ENCODE peak calls at places on chromosomes 5 and 9, in five cellular contexts. V is A549, T is uterus, B is testis, A is suprapubic skin. C is an unnamed sample.

GRCh38 chr9:116674210-116674980 is 12.7 kb upstream of the TRIM32 start:
- DNase-seq in T (no peak), A (no peak), B (no peak), V (no peak), C (no peak)

GRCh38 chr5:60026174-60026573 is 132.6 kb upstream of the PDE4D start:
- DNase-seq in T (no peak), B (no peak), A (no peak), V (peak; percentile 1), C (no peak)

GRCh38 chr9:133421615-133422542 is at the start of gene ADAMTS13:
- DNase-seq in V (peak; percentile 58), B (no peak), A (no peak), T (no peak), C (no peak)

GRCh38 chr9:22142681-22143080 is 133.6 kb upstream of the CDKN2B start:
- DNase-seq in B (no peak), V (no peak), T (no peak), A (no peak), C (no peak)

GRCh38 chr9:110655723-110656641 is 12.6 kb upstream of the MUSK start:
- DNase-seq in V (no peak), T (peak; percentile 79), A (peak; percentile 81), B (peak; percentile 32), C (no peak)

GRCh38 chr9:18485691-18486090 is 11.7 kb downstream of the ADAMTSL1 start:
- DNase-seq in B (no peak), V (no peak), T (no peak), A (no peak), C (no peak)

GRCh38 chr9:133276001-133276884 is 1.2 kb upstream of the ABO start:
- DNase-seq in V (no peak), T (no peak), A (no peak), B (peak; percentile 44), C (no peak)

GRCh38 chr5:80668016-80668969 is 13.5 kb upstream of the DHFR start:
- DNase-seq in A (no peak), T (no peak), V (no peak), B (no peak), C (no peak)

GRCh38 chr5:4330327-4330726 is 734.7 kb downstream of the IRX1 start:
- DNase-seq in A (no peak), V (no peak), T (no peak), B (no peak), C (no peak)

GRCh38 chr5:147508711-147509040 is 1.2 kb downstream of the DPYSL3 start:
- DNase-seq in T (no peak), V (no peak), B (no peak), A (no peak), C (no peak)

GRCh38 chr5:179822444-179822990 is 1.8 kb downstream of the SQSTM1 start:
- DNase-seq in B (no peak), A (no peak), T (no peak), V (no peak), C (no peak)

GRCh38 chr5:179820127-179820482 is 600 bp upstream of the SQSTM1 start:
- DNase-seq in B (no peak), A (no peak), T (no peak), V (no peak), C (no peak)

GRCh38 chr5:179822059-179822432 is 1.3 kb downstream of the SQSTM1 start:
- DNase-seq in B (no peak), V (no peak), A (no peak), T (no peak), C (no peak)

GRCh38 chr5:179820483-179821297 is at the start of gene SQSTM1:
- DNase-seq in V (no peak), B (peak; percentile 83), A (peak; percentile 87), T (peak; percentile 81), C (peak; percentile 88)

GRCh38 chr5:179821298-179822058 is 773 bp downstream of the SQSTM1 start:
- DNase-seq in B (peak; percentile 97), V (peak; percentile 95), T (peak; percentile 97), A (peak; percentile 98), C (peak; percentile 99)
- TF ChIP-seq POLR2A in B (peak; percentile 53), V (peak; percentile 75), T (peak; percentile 93), A (no peak), C (peak; percentile 89)

GRCh38 chr5:1008451-1009358 is at the start of gene NKD2:
- DNase-seq in B (peak; percentile 31), A (peak; percentile 71), T (peak; percentile 14), V (peak; percentile 75), C (peak; percentile 38)
- TF ChIP-seq CTCF in B (peak; percentile 54), A (peak; percentile 74), T (no peak), V (peak; percentile 85), C (peak; percentile 61)

GRCh38 chr9:33448159-33448511 is 742 bp upstream of the AQP3 start:
- DNase-seq in T (no peak), V (no peak), A (no peak), B (no peak), C (no peak)
- H3K4me3 ChIP-seq in T (no peak overlapping the region), V (no peak overlapping the region), A (peak overlapping the region; percentile 59), B (no peak overlapping the region), C (no peak overlapping the region)

DNA sequence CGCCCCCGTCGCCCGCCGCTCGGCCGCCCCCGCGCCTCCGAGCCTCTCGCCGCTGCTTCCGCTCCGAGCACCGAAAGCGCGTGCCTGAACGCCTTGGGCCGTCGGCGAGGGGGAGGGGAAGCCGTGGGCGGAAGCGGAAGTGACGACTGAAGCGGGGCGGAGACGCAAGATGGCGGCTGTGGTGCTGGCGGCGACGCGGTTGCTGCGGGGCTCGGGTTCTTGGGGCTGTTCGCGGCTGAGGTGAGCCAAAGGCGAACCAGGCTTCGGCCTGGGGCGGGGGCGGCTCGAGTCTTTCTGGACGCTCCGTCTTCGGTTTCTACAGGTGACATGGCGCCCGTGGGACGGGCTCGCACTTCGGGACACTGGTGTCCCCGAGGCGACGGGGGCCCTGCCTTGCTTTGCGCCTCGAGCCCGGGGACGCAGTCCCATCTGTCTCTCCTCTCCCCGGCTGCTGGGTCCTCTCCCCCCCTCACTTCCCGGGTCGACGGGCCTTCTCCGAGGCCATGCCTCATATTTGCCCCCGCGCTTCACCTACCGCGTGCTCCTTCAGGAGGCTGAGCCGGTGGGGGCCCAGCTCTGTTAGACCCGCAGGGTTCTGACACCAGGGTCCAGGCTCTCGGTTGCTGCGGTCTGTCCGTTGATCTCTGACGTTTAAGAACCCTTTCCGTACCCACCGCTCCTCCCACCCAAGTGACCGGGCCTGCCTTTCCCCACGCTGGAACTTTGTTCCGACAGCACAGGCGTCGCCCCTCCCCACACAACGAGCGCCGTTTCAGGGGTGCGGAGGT is at the start of the genes ENTR1 and PMPCA:
- DNase-seq in V (peak; percentile 93), B (peak; percentile 94), A (peak; percentile 96), T (peak; percentile 91), C (peak; percentile 95)
- TF ChIP-seq POLR2A in V (peak; percentile 95), B (peak; percentile 32), A (peak; percentile 65), T (peak; percentile 72), C (no peak)

GRCh38 chr5:137858223-137858916 is 9.3 kb upstream of the MYOT start:
- DNase-seq in V (no peak), A (no peak), T (no peak), B (no peak), C (no peak)
- TF ChIP-seq CTCF in V (no peak), A (no peak), T (no peak), B (no peak), C (no peak)

GRCh38 chr9:137302176-137303030 is at the start of gene NRARP:
- DNase-seq in V (peak; percentile 77), A (peak; percentile 88), T (peak; percentile 79), B (peak; percentile 96), C (peak; percentile 96)

GRCh38 chr9:137299938-137300337 is 2.1 kb downstream of the NRARP start:
- DNase-seq in T (no peak), A (no peak), B (no peak), V (no peak), C (no peak)

GRCh38 chr9:137298983-137299521 is 3.0 kb downstream of the NRARP start:
- DNase-seq in V (no peak), B (no peak), T (no peak), A (no peak), C (no peak)

GRCh38 chr9:137301086-137301947 is 754 bp downstream of the NRARP start:
- DNase-seq in B (no peak), A (peak; percentile 62), T (no peak), V (no peak), C (peak; percentile 32)

DNA sequence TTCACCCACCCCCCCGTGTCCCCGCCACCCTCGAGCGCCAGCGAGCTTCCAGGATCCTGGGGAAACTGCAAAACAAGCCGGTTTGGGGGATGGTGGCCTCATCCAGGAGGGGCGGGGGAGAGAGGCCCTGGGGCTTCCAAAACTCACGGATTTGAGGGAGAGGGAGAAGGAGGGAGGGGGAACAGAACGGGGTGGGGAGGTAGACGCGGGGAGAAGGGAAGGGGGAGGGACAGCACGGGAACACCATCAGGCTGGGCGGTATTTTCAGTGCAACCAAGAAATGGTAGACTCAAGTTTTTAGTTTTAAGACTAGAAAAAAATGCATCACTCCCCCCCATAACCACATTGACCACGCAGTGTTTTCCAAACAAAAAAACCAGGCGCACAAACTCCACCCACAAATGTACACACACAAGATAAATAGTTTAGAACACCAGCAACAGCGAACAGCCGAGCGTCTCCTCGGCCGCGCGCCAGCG is 1.4 kb downstream of the NRARP start:
- DNase-seq in A (no peak), T (no peak), V (no peak), B (no peak), C (no peak)
- H3K4me3 ChIP-seq in A (peak overlapping the region; percentile 62), T (peak overlapping the region; percentile 26), V (peak overlapping the region; percentile 49), B (peak overlapping the region; percentile 18), C (peak overlapping the region; percentile 76)

GRCh38 chr9:94588681-94589080 is 4.9 kb downstream of the FBP2 start:
- DNase-seq in V (no peak), A (no peak), B (no peak), T (no peak), C (no peak)
- TF ChIP-seq POLR2A in V (no peak), A (no peak), B (no peak), T (no peak), C (no peak)

GRCh38 chr5:54254482-54255198 is 55.7 kb downstream of the ARL15 start:
- DNase-seq in A (no peak), T (no peak), V (no peak), B (no peak), C (no peak)
- TF ChIP-seq CTCF in A (no peak), T (no peak), V (peak; percentile 7), B (no peak), C (peak; percentile 19)

GRCh38 chr5:3102531-3102930 is 351.1 kb upstream of the IRX2 start:
- DNase-seq in T (no peak), B (no peak), A (no peak), V (no peak), C (no peak)
- H3K4me3 ChIP-seq in T (no peak overlapping the region), B (no peak overlapping the region), A (no peak overlapping the region), V (no peak overlapping the region), C (no peak overlapping the region)

GRCh38 chr5:131209175-131209505 is 38.4 kb downstream of the LYRM7 start:
- DNase-seq in V (no peak), B (no peak), A (no peak), T (no peak), C (no peak)

GRCh38 chr5:131206772-131207171 is 36.0 kb downstream of the LYRM7 start:
- DNase-seq in V (no peak), A (no peak), T (no peak), B (no peak), C (no peak)

GRCh38 chr5:131212471-131213021 is 41.8 kb downstream of the LYRM7 start:
- DNase-seq in V (no peak), B (no peak), A (no peak), T (no peak), C (no peak)

GRCh38 chr5:131211669-131212068 is 40.9 kb downstream of the LYRM7 start:
- DNase-seq in T (no peak), B (no peak), A (no peak), V (no peak), C (no peak)

GRCh38 chr5:131209506-131210191 is 38.9 kb downstream of the LYRM7 start:
- DNase-seq in V (no peak), T (no peak), A (no peak), B (no peak), C (no peak)
- TF ChIP-seq POLR2A in V (no peak), T (no peak), A (no peak), B (no peak), C (no peak)

C was measured in heart left ventricle.